ENCODE peak calls at places on chromosome 11, in nine cellular contexts. One of them, this sample, is unnamed.

GRCh38 chr11:97888641-97889040 is 1132.1 kb upstream of the CNTN5 start:
- DNase-seq in heart right ventricle: no peak
- DNase-seq in cardiac muscle cell: no peak
- DNase-seq in CD8-positive, alpha-beta memory T cell: no peak
- DNase-seq in A549: no peak
- DNase-seq in fibroblast of pulmonary artery: no peak
- DNase-seq in fibroblast of lung: no peak
- DNase-seq in naive thymus-derived CD4-positive, alpha-beta T cell: no peak
- DNase-seq in suprapubic skin: no peak
- DNase-seq in this sample: no peak

GRCh38 chr11:24748261-24748660 is 251.4 kb downstream of the LUZP2 start:
- DNase-seq in heart right ventricle: no peak
- DNase-seq in cardiac muscle cell: no peak
- DNase-seq in CD8-positive, alpha-beta memory T cell: no peak
- DNase-seq in A549: no peak
- DNase-seq in fibroblast of pulmonary artery: no peak
- DNase-seq in fibroblast of lung: no peak
- DNase-seq in naive thymus-derived CD4-positive, alpha-beta T cell: no peak
- DNase-seq in suprapubic skin: no peak
- DNase-seq in this sample: no peak

GRCh38 chr11:3231851-3232744 is at the start of gene MRGPRE:
- DNase-seq in heart right ventricle: no peak
- DNase-seq in cardiac muscle cell: no peak
- DNase-seq in CD8-positive, alpha-beta memory T cell: no peak
- DNase-seq in A549: no peak
- DNase-seq in fibroblast of pulmonary artery: no peak
- DNase-seq in fibroblast of lung: no peak
- DNase-seq in naive thymus-derived CD4-positive, alpha-beta T cell: no peak
- DNase-seq in suprapubic skin: peak; percentile 74
- DNase-seq in this sample: no peak

GRCh38 chr11:12681462-12681861 is 7.2 kb downstream of the TEAD1 start:
- DNase-seq in heart right ventricle: no peak
- DNase-seq in cardiac muscle cell: no peak
- DNase-seq in CD8-positive, alpha-beta memory T cell: no peak
- DNase-seq in A549: no peak
- DNase-seq in fibroblast of pulmonary artery: no peak
- DNase-seq in fibroblast of lung: no peak
- DNase-seq in naive thymus-derived CD4-positive, alpha-beta T cell: no peak
- DNase-seq in suprapubic skin: no peak
- DNase-seq in this sample: no peak

GRCh38 chr11:2399488-2400068 is 972 bp upstream of the TSSC4 start:
- DNase-seq in heart right ventricle: no peak
- DNase-seq in cardiac muscle cell: peak; percentile 43
- DNase-seq in CD8-positive, alpha-beta memory T cell: no peak
- DNase-seq in A549: peak; percentile 31
- DNase-seq in fibroblast of pulmonary artery: peak; percentile 28
- DNase-seq in fibroblast of lung: peak; percentile 4
- DNase-seq in naive thymus-derived CD4-positive, alpha-beta T cell: no peak
- DNase-seq in suprapubic skin: no peak
- DNase-seq in this sample: peak; percentile 14

GRCh38 chr11:110356769-110357671 is 60.6 kb upstream of the RDX start:
- DNase-seq in heart right ventricle: no peak
- DNase-seq in cardiac muscle cell: peak; percentile 17
- DNase-seq in CD8-positive, alpha-beta memory T cell: no peak
- DNase-seq in A549: peak; percentile 67
- DNase-seq in fibroblast of pulmonary artery: peak; percentile 25
- DNase-seq in fibroblast of lung: peak; percentile 16
- DNase-seq in naive thymus-derived CD4-positive, alpha-beta T cell: no peak
- DNase-seq in suprapubic skin: no peak
- DNase-seq in this sample: peak; percentile 44

GRCh38 chr11:5153574-5154431 is 754 bp downstream of the OR52A1 start:
- DNase-seq in heart right ventricle: no peak
- DNase-seq in cardiac muscle cell: no peak
- DNase-seq in CD8-positive, alpha-beta memory T cell: no peak
- DNase-seq in A549: no peak
- DNase-seq in fibroblast of pulmonary artery: no peak
- DNase-seq in fibroblast of lung: no peak
- DNase-seq in naive thymus-derived CD4-positive, alpha-beta T cell: no peak
- DNase-seq in suprapubic skin: no peak
- DNase-seq in this sample: no peak

GRCh38 chr11:68677432-68677831 is 6.9 kb upstream of the GAL start:
- DNase-seq in heart right ventricle: peak; percentile 61
- DNase-seq in cardiac muscle cell: peak; percentile 79
- DNase-seq in CD8-positive, alpha-beta memory T cell: no peak
- DNase-seq in A549: peak; percentile 71
- DNase-seq in fibroblast of pulmonary artery: peak; percentile 71
- DNase-seq in fibroblast of lung: peak; percentile 93
- DNase-seq in naive thymus-derived CD4-positive, alpha-beta T cell: no peak
- DNase-seq in suprapubic skin: no peak
- DNase-seq in this sample: peak; percentile 86

GRCh38 chr11:67062526-67063373 is 6.1 kb downstream of the RHOD start:
- DNase-seq in heart right ventricle: no peak
- DNase-seq in cardiac muscle cell: no peak
- DNase-seq in CD8-positive, alpha-beta memory T cell: no peak
- DNase-seq in A549: no peak
- DNase-seq in fibroblast of pulmonary artery: no peak
- DNase-seq in fibroblast of lung: no peak
- DNase-seq in naive thymus-derived CD4-positive, alpha-beta T cell: no peak
- DNase-seq in suprapubic skin: no peak
- DNase-seq in this sample: no peak

GRCh38 chr11:82682003-82682751 is 51.5 kb downstream of the FAM181B start:
- DNase-seq in heart right ventricle: no peak
- DNase-seq in cardiac muscle cell: peak; percentile 83
- DNase-seq in CD8-positive, alpha-beta memory T cell: peak; percentile 7
- DNase-seq in A549: peak; percentile 18
- DNase-seq in fibroblast of pulmonary artery: peak; percentile 82
- DNase-seq in fibroblast of lung: peak; percentile 84
- DNase-seq in naive thymus-derived CD4-positive, alpha-beta T cell: no peak
- DNase-seq in suprapubic skin: no peak
- DNase-seq in this sample: peak; percentile 54

GRCh38 chr11:82686211-82686610 is 47.5 kb downstream of the FAM181B start:
- DNase-seq in heart right ventricle: no peak
- DNase-seq in cardiac muscle cell: no peak
- DNase-seq in CD8-positive, alpha-beta memory T cell: no peak
- DNase-seq in A549: no peak
- DNase-seq in fibroblast of pulmonary artery: no peak
- DNase-seq in fibroblast of lung: no peak
- DNase-seq in naive thymus-derived CD4-positive, alpha-beta T cell: no peak
- DNase-seq in suprapubic skin: no peak
- DNase-seq in this sample: no peak

GRCh38 chr11:82680252-82680651 is 53.4 kb downstream of the FAM181B start:
- DNase-seq in heart right ventricle: no peak
- DNase-seq in cardiac muscle cell: no peak
- DNase-seq in CD8-positive, alpha-beta memory T cell: no peak
- DNase-seq in A549: no peak
- DNase-seq in fibroblast of pulmonary artery: no peak
- DNase-seq in fibroblast of lung: no peak
- DNase-seq in naive thymus-derived CD4-positive, alpha-beta T cell: no peak
- DNase-seq in suprapubic skin: no peak
- DNase-seq in this sample: no peak

DNA sequence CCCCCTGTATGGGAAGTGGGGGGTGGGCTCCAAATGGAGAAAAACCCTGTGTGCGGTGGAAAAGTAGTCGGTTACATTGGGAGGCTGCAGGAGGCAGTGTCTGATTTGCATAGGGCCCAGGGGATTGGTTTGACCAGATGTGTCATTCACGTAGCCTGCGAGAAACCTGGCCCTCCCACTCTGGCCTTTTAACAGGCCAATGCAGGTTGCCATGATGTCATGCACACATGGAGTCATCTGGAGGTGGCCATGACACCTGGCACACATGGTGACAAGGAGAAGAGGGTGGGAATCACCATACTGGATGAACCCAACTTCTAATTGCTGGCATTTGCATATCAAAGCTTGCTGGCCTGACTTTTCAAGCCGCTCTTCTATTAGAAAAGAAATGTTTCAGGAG is 50.6 kb downstream of the FAM181B start:
- DNase-seq in heart right ventricle: no peak
- DNase-seq in cardiac muscle cell: no peak
- DNase-seq in CD8-positive, alpha-beta memory T cell: no peak
- DNase-seq in A549: no peak
- DNase-seq in fibroblast of pulmonary artery: no peak
- DNase-seq in fibroblast of lung: no peak
- DNase-seq in naive thymus-derived CD4-positive, alpha-beta T cell: no peak
- DNase-seq in suprapubic skin: no peak
- DNase-seq in this sample: no peak
- H3K4me3 ChIP-seq in heart right ventricle: no peak overlapping the region
- H3K4me3 ChIP-seq in cardiac muscle cell: no peak overlapping the region
- H3K4me3 ChIP-seq in CD8-positive, alpha-beta memory T cell: no peak overlapping the region
- H3K4me3 ChIP-seq in A549: no peak overlapping the region
- H3K4me3 ChIP-seq in fibroblast of pulmonary artery: no peak overlapping the region
- H3K4me3 ChIP-seq in fibroblast of lung: no peak overlapping the region
- H3K4me3 ChIP-seq in naive thymus-derived CD4-positive, alpha-beta T cell: no peak overlapping the region
- H3K4me3 ChIP-seq in suprapubic skin: no peak overlapping the region
- H3K4me3 ChIP-seq in this sample: no peak overlapping the region

GRCh38 chr11:114197799-114198500 is 98.2 kb upstream of the NNMT start:
- DNase-seq in heart right ventricle: peak; percentile 70
- DNase-seq in cardiac muscle cell: peak; percentile 98
- DNase-seq in CD8-positive, alpha-beta memory T cell: no peak
- DNase-seq in A549: no peak
- DNase-seq in fibroblast of pulmonary artery: peak; percentile 99
- DNase-seq in fibroblast of lung: peak; percentile 100
- DNase-seq in naive thymus-derived CD4-positive, alpha-beta T cell: no peak
- DNase-seq in suprapubic skin: no peak
- DNase-seq in this sample: peak; percentile 75
- H3K4me3 ChIP-seq in heart right ventricle: no peak overlapping the region
- H3K4me3 ChIP-seq in cardiac muscle cell: no peak overlapping the region
- H3K4me3 ChIP-seq in CD8-positive, alpha-beta memory T cell: no peak overlapping the region
- H3K4me3 ChIP-seq in A549: no peak overlapping the region
- H3K4me3 ChIP-seq in fibroblast of pulmonary artery: no peak overlapping the region
- H3K4me3 ChIP-seq in fibroblast of lung: no peak overlapping the region
- H3K4me3 ChIP-seq in naive thymus-derived CD4-positive, alpha-beta T cell: no peak overlapping the region
- H3K4me3 ChIP-seq in suprapubic skin: no peak overlapping the region
- H3K4me3 ChIP-seq in this sample: no peak overlapping the region

GRCh38 chr11:70823771-70824170 is 425.4 kb downstream of the CTTN start:
- DNase-seq in heart right ventricle: no peak
- DNase-seq in cardiac muscle cell: no peak
- DNase-seq in CD8-positive, alpha-beta memory T cell: no peak
- DNase-seq in A549: no peak
- DNase-seq in fibroblast of pulmonary artery: no peak
- DNase-seq in fibroblast of lung: no peak
- DNase-seq in naive thymus-derived CD4-positive, alpha-beta T cell: no peak
- DNase-seq in suprapubic skin: no peak
- DNase-seq in this sample: no peak

GRCh38 chr11:70826950-70827349 is 425.4 kb downstream of the SHANK2 start:
- DNase-seq in heart right ventricle: no peak
- DNase-seq in cardiac muscle cell: peak; percentile 6
- DNase-seq in CD8-positive, alpha-beta memory T cell: no peak
- DNase-seq in A549: no peak
- DNase-seq in fibroblast of pulmonary artery: no peak
- DNase-seq in fibroblast of lung: no peak
- DNase-seq in naive thymus-derived CD4-positive, alpha-beta T cell: no peak
- DNase-seq in suprapubic skin: no peak
- DNase-seq in this sample: no peak

GRCh38 chr11:70826541-70826943 is 425.8 kb downstream of the SHANK2 start:
- DNase-seq in heart right ventricle: no peak
- DNase-seq in cardiac muscle cell: peak; percentile 15
- DNase-seq in CD8-positive, alpha-beta memory T cell: no peak
- DNase-seq in A549: no peak
- DNase-seq in fibroblast of pulmonary artery: no peak
- DNase-seq in fibroblast of lung: no peak
- DNase-seq in naive thymus-derived CD4-positive, alpha-beta T cell: no peak
- DNase-seq in suprapubic skin: no peak
- DNase-seq in this sample: no peak

GRCh38 chr11:70824590-70825300 is 426.4 kb downstream of the CTTN start:
- DNase-seq in heart right ventricle: no peak
- DNase-seq in cardiac muscle cell: peak; percentile 5
- DNase-seq in CD8-positive, alpha-beta memory T cell: no peak
- DNase-seq in A549: no peak
- DNase-seq in fibroblast of pulmonary artery: no peak
- DNase-seq in fibroblast of lung: no peak
- DNase-seq in naive thymus-derived CD4-positive, alpha-beta T cell: no peak
- DNase-seq in suprapubic skin: no peak
- DNase-seq in this sample: no peak

GRCh38 chr11:70825893-70826540 is 426.4 kb downstream of the SHANK2 start:
- DNase-seq in heart right ventricle: no peak
- DNase-seq in cardiac muscle cell: no peak
- DNase-seq in CD8-positive, alpha-beta memory T cell: no peak
- DNase-seq in A549: no peak
- DNase-seq in fibroblast of pulmonary artery: no peak
- DNase-seq in fibroblast of lung: no peak
- DNase-seq in naive thymus-derived CD4-positive, alpha-beta T cell: no peak
- DNase-seq in suprapubic skin: no peak
- DNase-seq in this sample: no peak
- H3K4me3 ChIP-seq in heart right ventricle: peak overlapping the region; percentile 31
- H3K4me3 ChIP-seq in cardiac muscle cell: no peak overlapping the region
- H3K4me3 ChIP-seq in CD8-positive, alpha-beta memory T cell: no peak overlapping the region
- H3K4me3 ChIP-seq in A549: no peak overlapping the region
- H3K4me3 ChIP-seq in fibroblast of pulmonary artery: no peak overlapping the region
- H3K4me3 ChIP-seq in fibroblast of lung: no peak overlapping the region
- H3K4me3 ChIP-seq in naive thymus-derived CD4-positive, alpha-beta T cell: no peak overlapping the region
- H3K4me3 ChIP-seq in suprapubic skin: peak overlapping the region; percentile 27
- H3K4me3 ChIP-seq in this sample: no peak overlapping the region

GRCh38 chr11:63667993-63668392 is 3.2 kb downstream of the ATL3 start:
- DNase-seq in heart right ventricle: no peak
- DNase-seq in cardiac muscle cell: peak; percentile 81
- DNase-seq in CD8-positive, alpha-beta memory T cell: no peak
- DNase-seq in A549: peak; percentile 60
- DNase-seq in fibroblast of pulmonary artery: peak; percentile 85
- DNase-seq in fibroblast of lung: peak; percentile 96
- DNase-seq in naive thymus-derived CD4-positive, alpha-beta T cell: no peak
- DNase-seq in suprapubic skin: no peak
- DNase-seq in this sample: peak; percentile 95
- H3K4me3 ChIP-seq in heart right ventricle: no peak overlapping the region
- H3K4me3 ChIP-seq in cardiac muscle cell: no peak overlapping the region
- H3K4me3 ChIP-seq in CD8-positive, alpha-beta memory T cell: no peak overlapping the region
- H3K4me3 ChIP-seq in A549: peak overlapping the region; percentile 28
- H3K4me3 ChIP-seq in fibroblast of pulmonary artery: no peak overlapping the region
- H3K4me3 ChIP-seq in fibroblast of lung: no peak overlapping the region
- H3K4me3 ChIP-seq in naive thymus-derived CD4-positive, alpha-beta T cell: no peak overlapping the region
- H3K4me3 ChIP-seq in suprapubic skin: peak overlapping the region; percentile 8
- H3K4me3 ChIP-seq in this sample: no peak overlapping the region

GRCh38 chr11:90222152-90222458 is 744 bp downstream of the CHORDC1 start:
- DNase-seq in heart right ventricle: no peak
- DNase-seq in cardiac muscle cell: no peak
- DNase-seq in CD8-positive, alpha-beta memory T cell: no peak
- DNase-seq in A549: no peak
- DNase-seq in fibroblast of pulmonary artery: no peak
- DNase-seq in fibroblast of lung: peak; percentile 38
- DNase-seq in naive thymus-derived CD4-positive, alpha-beta T cell: no peak
- DNase-seq in suprapubic skin: no peak
- DNase-seq in this sample: no peak

GRCh38 chr11:90220391-90220790 is 2.5 kb downstream of the CHORDC1 start:
- DNase-seq in heart right ventricle: no peak
- DNase-seq in cardiac muscle cell: peak; percentile 64
- DNase-seq in CD8-positive, alpha-beta memory T cell: no peak
- DNase-seq in A549: peak; percentile 7
- DNase-seq in fibroblast of pulmonary artery: peak; percentile 69
- DNase-seq in fibroblast of lung: peak; percentile 75
- DNase-seq in naive thymus-derived CD4-positive, alpha-beta T cell: no peak
- DNase-seq in suprapubic skin: no peak
- DNase-seq in this sample: peak; percentile 53

GRCh38 chr11:90222459-90223247 is at the start of gene CHORDC1:
- DNase-seq in heart right ventricle: peak; percentile 94
- DNase-seq in cardiac muscle cell: peak; percentile 86
- DNase-seq in CD8-positive, alpha-beta memory T cell: peak; percentile 89
- DNase-seq in A549: peak; percentile 83
- DNase-seq in fibroblast of pulmonary artery: peak; percentile 81
- DNase-seq in fibroblast of lung: peak; percentile 79
- DNase-seq in naive thymus-derived CD4-positive, alpha-beta T cell: peak; percentile 96
- DNase-seq in suprapubic skin: peak; percentile 95
- DNase-seq in this sample: peak; percentile 58

GRCh38 chr11:90219438-90219837 is 3.4 kb downstream of the CHORDC1 start:
- DNase-seq in heart right ventricle: no peak
- DNase-seq in cardiac muscle cell: no peak
- DNase-seq in CD8-positive, alpha-beta memory T cell: no peak
- DNase-seq in A549: no peak
- DNase-seq in fibroblast of pulmonary artery: no peak
- DNase-seq in fibroblast of lung: no peak
- DNase-seq in naive thymus-derived CD4-positive, alpha-beta T cell: no peak
- DNase-seq in suprapubic skin: no peak
- DNase-seq in this sample: no peak

GRCh38 chr11:90223248-90223585 is 368 bp upstream of the CHORDC1 start:
- DNase-seq in heart right ventricle: no peak
- DNase-seq in cardiac muscle cell: no peak
- DNase-seq in CD8-positive, alpha-beta memory T cell: no peak
- DNase-seq in A549: no peak
- DNase-seq in fibroblast of pulmonary artery: no peak
- DNase-seq in fibroblast of lung: no peak
- DNase-seq in naive thymus-derived CD4-positive, alpha-beta T cell: no peak
- DNase-seq in suprapubic skin: no peak
- DNase-seq in this sample: no peak
- H3K4me3 ChIP-seq in heart right ventricle: peak overlapping the region; percentile 67
- H3K4me3 ChIP-seq in cardiac muscle cell: peak overlapping the region; percentile 70
- H3K4me3 ChIP-seq in CD8-positive, alpha-beta memory T cell: peak overlapping the region; percentile 85
- H3K4me3 ChIP-seq in A549: peak overlapping the region; percentile 94
- H3K4me3 ChIP-seq in fibroblast of pulmonary artery: peak overlapping the region; percentile 78
- H3K4me3 ChIP-seq in fibroblast of lung: peak overlapping the region; percentile 68
- H3K4me3 ChIP-seq in naive thymus-derived CD4-positive, alpha-beta T cell: peak overlapping the region; percentile 74
- H3K4me3 ChIP-seq in suprapubic skin: peak overlapping the region; percentile 69
- H3K4me3 ChIP-seq in this sample: peak overlapping the region; percentile 95